ENCODE peak calls at places on chromosomes 11 and 22, in six cellular contexts. One of them, this sample, is unnamed. For H3K36me3, the result is how much of the 10 kb centered on the place peaks cover.

GRCh38 chr11:3202759-3203158 is 15.9 kb downstream of the MRGPRG start:
- DNase-seq in kidney epithelial cell: no peak
- DNase-seq in heart left ventricle: no peak
- DNase-seq in CD8-positive, alpha-beta memory T cell: no peak
- DNase-seq in tibial nerve: no peak
- DNase-seq in cardiac muscle cell: no peak
- DNase-seq in this sample: peak

GRCh38 chr22:33470456-33470855 is 412.3 kb upstream of the SYN3 start:
- DNase-seq in kidney epithelial cell: no peak
- DNase-seq in heart left ventricle: no peak
- DNase-seq in CD8-positive, alpha-beta memory T cell: no peak
- DNase-seq in tibial nerve: no peak
- DNase-seq in cardiac muscle cell: no peak
- DNase-seq in this sample: no peak

GRCh38 chr22:32674925-32675825 is 126.3 kb upstream of the TIMP3 start:
- DNase-seq in kidney epithelial cell: no peak
- DNase-seq in heart left ventricle: peak
- DNase-seq in CD8-positive, alpha-beta memory T cell: no peak
- DNase-seq in tibial nerve: no peak
- DNase-seq in cardiac muscle cell: no peak
- DNase-seq in this sample: no peak

GRCh38 chr11:87013852-87014251 is 23.9 kb upstream of the TMEM135 start:
- DNase-seq in kidney epithelial cell: no peak
- DNase-seq in heart left ventricle: no peak
- DNase-seq in CD8-positive, alpha-beta memory T cell: no peak
- DNase-seq in tibial nerve: no peak
- DNase-seq in cardiac muscle cell: no peak
- DNase-seq in this sample: no peak

GRCh38 chr11:68150029-68150428 is 28.8 kb upstream of the CHKA start:
- DNase-seq in kidney epithelial cell: no peak
- DNase-seq in heart left ventricle: no peak
- DNase-seq in CD8-positive, alpha-beta memory T cell: no peak
- DNase-seq in tibial nerve: no peak
- DNase-seq in cardiac muscle cell: no peak
- DNase-seq in this sample: peak

GRCh38 chr11:96162816-96163499 is 180.0 kb downstream of the MAML2 start:
- DNase-seq in kidney epithelial cell: no peak
- DNase-seq in heart left ventricle: peak
- DNase-seq in CD8-positive, alpha-beta memory T cell: no peak
- DNase-seq in tibial nerve: no peak
- DNase-seq in cardiac muscle cell: no peak
- DNase-seq in this sample: peak

GRCh38 chr22:21455334-21456089 is 11.7 kb upstream of the TMEM191C start:
- DNase-seq in kidney epithelial cell: no peak
- DNase-seq in heart left ventricle: no peak
- DNase-seq in CD8-positive, alpha-beta memory T cell: no peak
- DNase-seq in tibial nerve: peak
- DNase-seq in cardiac muscle cell: no peak
- DNase-seq in this sample: peak

GRCh38 chr11:60130496-60130895 is 42.0 kb downstream of the MS4A2 start:
- DNase-seq in kidney epithelial cell: no peak
- DNase-seq in heart left ventricle: no peak
- DNase-seq in CD8-positive, alpha-beta memory T cell: no peak
- DNase-seq in tibial nerve: no peak
- DNase-seq in cardiac muscle cell: peak
- DNase-seq in this sample: peak

GRCh38 chr11:73012121-73012863 is 129.8 kb downstream of the FCHSD2 start:
- DNase-seq in kidney epithelial cell: no peak
- DNase-seq in heart left ventricle: no peak
- DNase-seq in CD8-positive, alpha-beta memory T cell: no peak
- DNase-seq in tibial nerve: no peak
- DNase-seq in cardiac muscle cell: no peak
- DNase-seq in this sample: no peak

GRCh38 chr11:102807921-102808320 is 10.0 kb upstream of the MMP1 start:
- DNase-seq in kidney epithelial cell: no peak
- DNase-seq in heart left ventricle: no peak
- DNase-seq in CD8-positive, alpha-beta memory T cell: no peak
- DNase-seq in tibial nerve: no peak
- DNase-seq in cardiac muscle cell: no peak
- DNase-seq in this sample: no peak

GRCh38 chr11:118620529-118621070 is 13.2 kb downstream of the PHLDB1 start:
- DNase-seq in kidney epithelial cell: no peak
- DNase-seq in heart left ventricle: peak
- DNase-seq in CD8-positive, alpha-beta memory T cell: no peak
- DNase-seq in tibial nerve: no peak
- DNase-seq in cardiac muscle cell: no peak
- DNase-seq in this sample: no peak

GRCh38 chr11:118921929-118922744 is 3.6 kb downstream of the BCL9L start:
- DNase-seq in kidney epithelial cell: no peak
- DNase-seq in heart left ventricle: peak
- DNase-seq in CD8-positive, alpha-beta memory T cell: no peak
- DNase-seq in tibial nerve: peak
- DNase-seq in cardiac muscle cell: peak
- DNase-seq in this sample: no peak

GRCh38 chr22:16958475-16958874 is 49.5 kb downstream of the GAB4 start:
- DNase-seq in kidney epithelial cell: no peak
- DNase-seq in heart left ventricle: no peak
- DNase-seq in CD8-positive, alpha-beta memory T cell: no peak
- DNase-seq in tibial nerve: no peak
- DNase-seq in cardiac muscle cell: no peak
- DNase-seq in this sample: no peak

GRCh38 chr11:76493040-76493439 is 48.2 kb downstream of the EMSY start:
- DNase-seq in kidney epithelial cell: no peak
- DNase-seq in heart left ventricle: no peak
- DNase-seq in CD8-positive, alpha-beta memory T cell: no peak
- DNase-seq in tibial nerve: no peak
- DNase-seq in cardiac muscle cell: no peak
- DNase-seq in this sample: no peak
- H3K36me3 ChIP-seq in kidney epithelial cell: under half
- H3K36me3 ChIP-seq in heart left ventricle: under half
- H3K36me3 ChIP-seq in CD8-positive, alpha-beta memory T cell: under half
- H3K36me3 ChIP-seq in tibial nerve: under half
- H3K36me3 ChIP-seq in cardiac muscle cell: under half
- H3K36me3 ChIP-seq in this sample: under half

DNA sequence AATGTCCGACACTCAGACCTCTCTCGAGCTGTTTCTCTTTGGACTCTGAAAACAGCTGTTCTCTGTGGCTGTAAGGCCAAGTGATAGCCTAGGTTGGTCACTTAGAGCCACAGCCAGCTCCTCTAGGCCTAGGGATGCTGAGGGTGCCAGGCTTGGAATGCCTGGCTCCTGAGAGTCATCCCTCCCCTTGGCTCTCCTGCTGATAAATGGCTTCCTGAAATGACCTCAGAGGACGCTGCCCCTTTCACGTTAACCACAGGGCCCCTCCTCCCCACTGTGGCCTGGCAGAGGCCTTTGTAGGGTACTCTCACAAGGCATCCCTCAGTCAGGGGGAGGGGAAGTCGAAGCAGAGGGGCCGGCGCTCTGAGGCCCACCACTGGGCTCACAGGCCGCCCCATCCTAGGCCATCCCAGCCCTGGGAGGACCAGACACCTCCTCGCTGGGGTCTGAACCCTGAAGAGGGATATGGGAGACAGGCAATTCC is 51.0 kb downstream of the ARFGAP3 start:
- DNase-seq in kidney epithelial cell: no peak
- DNase-seq in heart left ventricle: no peak
- DNase-seq in CD8-positive, alpha-beta memory T cell: no peak
- DNase-seq in tibial nerve: no peak
- DNase-seq in cardiac muscle cell: no peak
- DNase-seq in this sample: no peak
- H3K36me3 ChIP-seq in kidney epithelial cell: under half
- H3K36me3 ChIP-seq in heart left ventricle: under half
- H3K36me3 ChIP-seq in CD8-positive, alpha-beta memory T cell: under half
- H3K36me3 ChIP-seq in tibial nerve: under half
- H3K36me3 ChIP-seq in cardiac muscle cell: under half
- H3K36me3 ChIP-seq in this sample: under half

DNA sequence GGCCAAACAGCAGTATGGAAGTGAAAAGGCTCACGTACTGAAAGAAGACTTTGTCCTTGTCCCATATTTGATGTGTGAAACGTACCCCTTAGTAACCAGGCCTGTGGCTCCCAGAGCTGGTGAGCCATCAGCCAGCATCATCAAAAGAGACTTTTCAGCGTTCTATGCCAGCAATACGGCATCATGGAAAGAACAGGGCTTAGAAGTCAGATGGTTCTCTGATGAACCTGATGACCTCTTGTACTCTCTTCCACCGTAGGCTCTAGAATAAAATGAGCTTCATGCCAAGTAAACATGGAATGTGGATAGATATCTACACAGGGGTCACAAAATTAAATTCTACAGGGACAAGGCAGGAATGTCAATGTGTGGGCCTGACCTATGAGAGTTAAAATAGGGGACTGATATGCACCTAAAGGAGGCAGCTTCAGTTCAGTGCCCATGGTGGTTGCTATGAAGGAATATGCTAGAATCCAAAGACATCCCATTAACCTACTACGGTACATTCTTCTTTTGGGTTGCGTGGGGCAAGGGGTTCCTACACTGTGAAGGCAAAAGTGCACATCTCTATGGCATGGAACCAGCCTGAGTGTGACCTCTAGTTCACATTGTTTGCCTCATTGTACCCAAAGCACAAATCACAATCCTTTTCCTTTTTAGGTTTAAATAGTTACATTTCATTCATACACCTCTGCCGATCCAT is 130.6 kb downstream of the ETS1 start:
- DNase-seq in kidney epithelial cell: no peak
- DNase-seq in heart left ventricle: no peak
- DNase-seq in CD8-positive, alpha-beta memory T cell: no peak
- DNase-seq in tibial nerve: no peak
- DNase-seq in cardiac muscle cell: no peak
- DNase-seq in this sample: no peak
- H3K36me3 ChIP-seq in kidney epithelial cell: under half
- H3K36me3 ChIP-seq in heart left ventricle: under half
- H3K36me3 ChIP-seq in CD8-positive, alpha-beta memory T cell: half or more
- H3K36me3 ChIP-seq in tibial nerve: under half
- H3K36me3 ChIP-seq in cardiac muscle cell: under half
- H3K36me3 ChIP-seq in this sample: under half

DNA sequence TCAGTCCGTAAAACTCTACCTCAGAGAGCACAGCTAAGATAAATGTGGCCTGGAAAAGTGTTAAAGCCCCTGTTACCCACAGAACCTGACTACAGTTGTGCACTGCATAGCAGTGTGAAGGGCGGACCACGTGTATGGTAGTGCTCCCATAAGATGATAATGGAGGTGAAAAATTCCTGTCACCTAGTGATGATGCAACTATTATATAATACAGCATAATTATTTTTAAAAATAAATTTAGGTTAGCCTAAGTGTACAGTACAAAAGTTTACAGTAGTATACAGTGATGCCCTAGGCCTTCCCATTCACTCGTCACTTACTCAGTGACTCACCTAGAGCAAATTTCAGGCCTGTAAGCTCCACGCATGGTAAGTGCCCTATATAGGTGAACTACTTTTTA is 76.6 kb upstream of the RASSF10 start:
- DNase-seq in kidney epithelial cell: no peak
- DNase-seq in heart left ventricle: no peak
- DNase-seq in CD8-positive, alpha-beta memory T cell: no peak
- DNase-seq in tibial nerve: no peak
- DNase-seq in cardiac muscle cell: no peak
- DNase-seq in this sample: no peak
- H3K36me3 ChIP-seq in kidney epithelial cell: under half
- H3K36me3 ChIP-seq in heart left ventricle: under half
- H3K36me3 ChIP-seq in CD8-positive, alpha-beta memory T cell: under half
- H3K36me3 ChIP-seq in tibial nerve: under half
- H3K36me3 ChIP-seq in cardiac muscle cell: under half
- H3K36me3 ChIP-seq in this sample: under half

GRCh38 chr11:62882428-62882742 is 1.7 kb downstream of the SLC3A2 start:
- DNase-seq in kidney epithelial cell: no peak
- DNase-seq in heart left ventricle: no peak
- DNase-seq in CD8-positive, alpha-beta memory T cell: no peak
- DNase-seq in tibial nerve: no peak
- DNase-seq in cardiac muscle cell: no peak
- DNase-seq in this sample: no peak

GRCh38 chr11:62883677-62884076 is 3.0 kb downstream of the SLC3A2 start:
- DNase-seq in kidney epithelial cell: no peak
- DNase-seq in heart left ventricle: no peak
- DNase-seq in CD8-positive, alpha-beta memory T cell: no peak
- DNase-seq in tibial nerve: no peak
- DNase-seq in cardiac muscle cell: no peak
- DNase-seq in this sample: no peak

GRCh38 chr11:62888406-62888805 is 7.7 kb downstream of the SLC3A2 start:
- DNase-seq in kidney epithelial cell: no peak
- DNase-seq in heart left ventricle: no peak
- DNase-seq in CD8-positive, alpha-beta memory T cell: no peak
- DNase-seq in tibial nerve: no peak
- DNase-seq in cardiac muscle cell: no peak
- DNase-seq in this sample: no peak

GRCh38 chr11:62882811-62883496 is 2.3 kb downstream of the SLC3A2 start:
- DNase-seq in kidney epithelial cell: no peak
- DNase-seq in heart left ventricle: no peak
- DNase-seq in CD8-positive, alpha-beta memory T cell: no peak
- DNase-seq in tibial nerve: no peak
- DNase-seq in cardiac muscle cell: no peak
- DNase-seq in this sample: no peak

DNA sequence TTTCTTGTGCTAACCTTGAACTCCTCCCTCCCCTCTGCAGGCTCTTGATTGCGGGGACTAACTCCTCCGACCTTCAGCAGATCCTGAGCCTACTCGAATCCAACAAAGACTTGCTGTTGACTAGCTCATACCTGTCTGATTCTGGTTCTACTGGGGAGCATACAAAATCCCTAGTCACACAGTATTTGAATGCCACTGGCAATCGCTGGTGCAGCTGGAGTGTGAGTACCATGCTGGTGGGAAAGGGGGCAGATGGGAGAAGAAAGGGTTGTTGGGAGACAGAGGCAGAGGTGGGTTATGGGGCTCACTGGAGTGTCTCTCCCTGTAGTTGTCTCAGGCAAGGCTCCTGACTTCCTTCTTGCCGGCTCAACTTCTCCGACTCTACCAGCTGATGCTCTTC is 4.4 kb downstream of the SLC3A2 start:
- DNase-seq in kidney epithelial cell: no peak
- DNase-seq in heart left ventricle: no peak
- DNase-seq in CD8-positive, alpha-beta memory T cell: no peak
- DNase-seq in tibial nerve: no peak
- DNase-seq in cardiac muscle cell: no peak
- DNase-seq in this sample: no peak
- H3K36me3 ChIP-seq in kidney epithelial cell: under half
- H3K36me3 ChIP-seq in heart left ventricle: half or more
- H3K36me3 ChIP-seq in CD8-positive, alpha-beta memory T cell: half or more
- H3K36me3 ChIP-seq in tibial nerve: under half
- H3K36me3 ChIP-seq in cardiac muscle cell: half or more
- H3K36me3 ChIP-seq in this sample: half or more

This sample was measured in SJCRH30.